ENCODE peak calls at places on chromosomes 1 and 21, in four cellular contexts. One of them, this sample, is unnamed.

GRCh38 chr1:25356848-25357247 is 18.7 kb downstream of the TMEM50A start:
- DNase-seq in NCI-H1105: no peak
- DNase-seq in SK-N-SH: no peak
- DNase-seq in stimulated activated CD4-positive, alpha-beta T cell treated with anti-CD3 and anti-CD28 coated beads, TNF-alpha, amount 100 ng/mL, for 4 hours: no peak
- DNase-seq in this sample: no peak

GRCh38 chr1:156641761-156642264 is at the start of gene BCAN:
- DNase-seq in SK-N-SH: peak; percentile 86
- DNase-seq in stimulated activated CD4-positive, alpha-beta T cell treated with anti-CD3 and anti-CD28 coated beads, TNF-alpha, amount 100 ng/mL, for 4 hours: no peak
- DNase-seq in NCI-H1105: peak; percentile 53
- DNase-seq in this sample: no peak

GRCh38 chr21:43312011-43312410 is 114.9 kb downstream of the SIK1 start:
- DNase-seq in NCI-H1105: no peak
- DNase-seq in stimulated activated CD4-positive, alpha-beta T cell treated with anti-CD3 and anti-CD28 coated beads, TNF-alpha, amount 100 ng/mL, for 4 hours: no peak
- DNase-seq in SK-N-SH: no peak
- DNase-seq in this sample: no peak

GRCh38 chr1:112849425-112849966 is 106.5 kb downstream of the SLC16A1 start:
- DNase-seq in SK-N-SH: peak; percentile 91
- DNase-seq in stimulated activated CD4-positive, alpha-beta T cell treated with anti-CD3 and anti-CD28 coated beads, TNF-alpha, amount 100 ng/mL, for 4 hours: no peak
- DNase-seq in NCI-H1105: peak; percentile 8
- DNase-seq in this sample: no peak

GRCh38 chr1:34852677-34853217 is 6.8 kb downstream of the SMIM12 start:
- DNase-seq in SK-N-SH: peak; percentile 91
- DNase-seq in NCI-H1105: peak; percentile 90
- DNase-seq in stimulated activated CD4-positive, alpha-beta T cell treated with anti-CD3 and anti-CD28 coated beads, TNF-alpha, amount 100 ng/mL, for 4 hours: peak; percentile 64
- DNase-seq in this sample: peak; percentile 84

GRCh38 chr1:24251501-24251900 is 64.4 kb upstream of the IFNLR1 start:
- DNase-seq in NCI-H1105: no peak
- DNase-seq in stimulated activated CD4-positive, alpha-beta T cell treated with anti-CD3 and anti-CD28 coated beads, TNF-alpha, amount 100 ng/mL, for 4 hours: no peak
- DNase-seq in SK-N-SH: no peak
- DNase-seq in this sample: no peak

GRCh38 chr1:60280256-60280655 is 206.7 kb upstream of the C1orf87 start:
- DNase-seq in stimulated activated CD4-positive, alpha-beta T cell treated with anti-CD3 and anti-CD28 coated beads, TNF-alpha, amount 100 ng/mL, for 4 hours: no peak
- DNase-seq in NCI-H1105: no peak
- DNase-seq in SK-N-SH: peak; percentile 83
- DNase-seq in this sample: no peak

GRCh38 chr1:10143961-10144485 is 66.3 kb upstream of the KIF1B start:
- DNase-seq in SK-N-SH: no peak
- DNase-seq in NCI-H1105: no peak
- DNase-seq in stimulated activated CD4-positive, alpha-beta T cell treated with anti-CD3 and anti-CD28 coated beads, TNF-alpha, amount 100 ng/mL, for 4 hours: no peak
- DNase-seq in this sample: no peak

GRCh38 chr1:54766726-54767125 is 2.4 kb upstream of the PARS2 start:
- DNase-seq in SK-N-SH: no peak
- DNase-seq in stimulated activated CD4-positive, alpha-beta T cell treated with anti-CD3 and anti-CD28 coated beads, TNF-alpha, amount 100 ng/mL, for 4 hours: no peak
- DNase-seq in NCI-H1105: no peak
- DNase-seq in this sample: no peak

GRCh38 chr1:64292399-64292798 is 89.0 kb downstream of the UBE2U start:
- DNase-seq in NCI-H1105: no peak
- DNase-seq in stimulated activated CD4-positive, alpha-beta T cell treated with anti-CD3 and anti-CD28 coated beads, TNF-alpha, amount 100 ng/mL, for 4 hours: no peak
- DNase-seq in SK-N-SH: no peak
- DNase-seq in this sample: no peak

GRCh38 chr1:217605390-217605789 is 25.5 kb downstream of the GPATCH2 start:
- DNase-seq in NCI-H1105: no peak
- DNase-seq in stimulated activated CD4-positive, alpha-beta T cell treated with anti-CD3 and anti-CD28 coated beads, TNF-alpha, amount 100 ng/mL, for 4 hours: no peak
- DNase-seq in SK-N-SH: no peak
- DNase-seq in this sample: no peak

GRCh38 chr1:202283379-202283844 is 58.3 kb downstream of the UBE2T start:
- DNase-seq in stimulated activated CD4-positive, alpha-beta T cell treated with anti-CD3 and anti-CD28 coated beads, TNF-alpha, amount 100 ng/mL, for 4 hours: no peak
- DNase-seq in NCI-H1105: peak; percentile 78
- DNase-seq in SK-N-SH: peak; percentile 49
- DNase-seq in this sample: peak; percentile 98

GRCh38 chr21:43693981-43694380 is 24.9 kb upstream of the PDXK start:
- DNase-seq in NCI-H1105: no peak
- DNase-seq in SK-N-SH: no peak
- DNase-seq in stimulated activated CD4-positive, alpha-beta T cell treated with anti-CD3 and anti-CD28 coated beads, TNF-alpha, amount 100 ng/mL, for 4 hours: no peak
- DNase-seq in this sample: no peak

GRCh38 chr1:44029260-44029910 is 1.9 kb downstream of the SLC6A9 start:
- DNase-seq in stimulated activated CD4-positive, alpha-beta T cell treated with anti-CD3 and anti-CD28 coated beads, TNF-alpha, amount 100 ng/mL, for 4 hours: no peak
- DNase-seq in NCI-H1105: peak; percentile 67
- DNase-seq in SK-N-SH: peak; percentile 70
- DNase-seq in this sample: peak; percentile 49

GRCh38 chr1:53894644-53895043 is 657 bp downstream of the DIO1 start:
- DNase-seq in SK-N-SH: no peak
- DNase-seq in NCI-H1105: no peak
- DNase-seq in stimulated activated CD4-positive, alpha-beta T cell treated with anti-CD3 and anti-CD28 coated beads, TNF-alpha, amount 100 ng/mL, for 4 hours: no peak
- DNase-seq in this sample: no peak

GRCh38 chr1:159959451-159959850 is 5.4 kb upstream of the SLAMF9 start:
- DNase-seq in NCI-H1105: no peak
- DNase-seq in stimulated activated CD4-positive, alpha-beta T cell treated with anti-CD3 and anti-CD28 coated beads, TNF-alpha, amount 100 ng/mL, for 4 hours: no peak
- DNase-seq in SK-N-SH: no peak
- DNase-seq in this sample: no peak

This sample was measured in DMS79.